ENCODE peak calls at places on chromosome 10, in six cellular contexts. M is MV-4-11, G is HFF-Myc, C is EH, U is cardiac fibroblast, W is NCI-H446. D is an unnamed sample.
A peak's percentile ranks its signal among the peaks of the same experiment; 100 is the strongest.

GRCh38 chr10:129894721-129895120 is 69.4 kb downstream of the EBF3 start:
- DNase-seq in G (no peak), W (no peak), M (no peak), U (no peak), C (no peak), D (no peak)

GRCh38 chr10:93813507-93814465 is 56.0 kb downstream of the LGI1 start:
- DNase-seq in M (peak; percentile 47), U (peak; percentile 55), C (peak; percentile 66), W (peak; percentile 51), G (no peak), D (no peak)

GRCh38 chr10:3045471-3046209 is 21.7 kb upstream of the PFKP start:
- DNase-seq in U (peak; percentile 79), C (peak; percentile 89), W (no peak), G (no peak), M (peak; percentile 10), D (no peak)

GRCh38 chr10:113266152-113266551 is 286.7 kb upstream of the HABP2 start:
- DNase-seq in C (no peak), U (no peak), M (no peak), W (no peak), G (no peak), D (no peak)

GRCh38 chr10:110992011-110992800 is 72.8 kb downstream of the SHOC2 start:
- DNase-seq in W (no peak), G (no peak), U (no peak), C (peak; percentile 39), M (no peak), D (no peak)

GRCh38 chr10:1289591-1289990 is 233.4 kb downstream of the WDR37 start:
- DNase-seq in W (no peak), C (no peak), M (no peak), G (no peak), U (no peak), D (no peak)

GRCh38 chr10:5948999-5949759 is 28.2 kb downstream of the IL15RA start:
- DNase-seq in G (no peak), W (peak; percentile 29), U (peak; percentile 83), C (peak; percentile 68), M (peak; percentile 39), D (no peak)

GRCh38 chr10:89427629-89428028 is 13.3 kb downstream of the IFIT5 start:
- DNase-seq in G (no peak), W (no peak), C (peak; percentile 81), M (no peak), U (peak; percentile 48), D (no peak)

GRCh38 chr10:124545346-124545745 is 83.7 kb downstream of the LHPP start:
- DNase-seq in W (no peak), C (no peak), M (no peak), G (no peak), U (no peak), D (no peak)

GRCh38 chr10:110852255-110852896 is 19.4 kb upstream of the PDCD4 start:
- DNase-seq in M (no peak), W (no peak), C (no peak), U (no peak), G (no peak), D (no peak)

D was measured in T-helper 1 cell.